ENCODE peak calls at places on chromosome 16, in five cellular contexts. D, P, K, S and U are unnamed samples.

GRCh38 chr16:70685061-70685937 is 554 bp downstream of the MTSS2 start:
- DNase-seq in P (peak), S (no peak), D (peak), K (no peak), U (no peak)

GRCh38 chr16:29745126-29745852 is 501 bp downstream of the C16orf54 start:
- DNase-seq in D (no peak), S (no peak), P (no peak), K (peak), U (no peak)

GRCh38 chr16:1308036-1308976 is 1.1 kb upstream of the UBE2I start:
- DNase-seq in K (no peak), D (peak), P (no peak), S (no peak), U (no peak)

GRCh38 chr16:55701442-55702319 is 45.9 kb downstream of the SLC6A2 start:
- DNase-seq in P (peak), D (peak), S (peak), K (peak), U (no peak)

GRCh38 chr16:21570676-21571017 is 28.7 kb upstream of the METTL9 start:
- DNase-seq in S (no peak), P (no peak), K (no peak), D (no peak), U (no peak)

GRCh38 chr16:14307623-14308356 is 236.7 kb downstream of the MRTFB start:
- DNase-seq in K (no peak), P (no peak), D (no peak), S (no peak), U (no peak)

GRCh38 chr16:19392352-19392751 is 25.3 kb upstream of the TMC5 start:
- DNase-seq in P (no peak), D (no peak), K (no peak), S (no peak), U (no peak)

GRCh38 chr16:66189951-66190350 is 176.5 kb upstream of the CDH5 start:
- DNase-seq in P (no peak), K (no peak), D (no peak), S (no peak), U (no peak)

GRCh38 chr16:17296412-17296811 is 174.3 kb downstream of the XYLT1 start:
- DNase-seq in P (no peak), S (no peak), D (no peak), K (no peak), U (no peak)

GRCh38 chr16:56269824-56270684 is 78.8 kb downstream of the GNAO1 start:
- DNase-seq in D (no peak), S (no peak), K (no peak), P (no peak), U (no peak)

GRCh38 chr16:27428035-27428785 is 26.2 kb downstream of the IL21R start:
- DNase-seq in P (no peak), K (no peak), D (no peak), S (no peak), U (no peak)

GRCh38 chr16:81447383-81448101 is 2.9 kb downstream of the CMIP start:
- DNase-seq in K (no peak), P (peak), S (no peak), D (no peak), U (no peak)

GRCh38 chr16:67865318-67865717 is 7.5 kb upstream of the EDC4 start:
- DNase-seq in K (no peak), D (peak), S (no peak), P (peak), U (no peak)

GRCh38 chr16:85419503-85420408 is 193.4 kb upstream of the GSE1 start:
- DNase-seq in K (no peak), S (no peak), D (no peak), P (no peak), U (no peak)

GRCh38 chr16:66300037-66300436 is 66.5 kb upstream of the CDH5 start:
- DNase-seq in K (no peak), P (no peak), S (no peak), D (no peak), U (no peak)

GRCh38 chr16:25110392-25110947 is 1.1 kb upstream of the LCMT1 start:
- DNase-seq in S (no peak), P (peak), D (no peak), K (no peak), U (no peak)

GRCh38 chr16:56743840-56744239 is 13.9 kb downstream of the NUP93 start:
- DNase-seq in D (no peak), K (no peak), S (no peak), P (no peak), U (no peak)

GRCh38 chr16:47162670-47163420 is 19.1 kb upstream of the NETO2 start:
- DNase-seq in K (no peak), P (no peak), S (no peak), D (no peak), U (no peak)

GRCh38 chr16:24784121-24784520 is 54.7 kb downstream of the TNRC6A start:
- DNase-seq in P (no peak), S (no peak), K (no peak), D (no peak), U (no peak)

GRCh38 chr16:67878846-67879245 is 5.8 kb upstream of the NRN1L start:
- DNase-seq in K (no peak), S (no peak), P (no peak), D (no peak), U (no peak)

GRCh38 chr16:55534773-55535172 is 25.9 kb downstream of the LPCAT2 start:
- DNase-seq in D (no peak), P (no peak), K (no peak), S (no peak), U (no peak)

GRCh38 chr16:84652565-84652964 is 4.3 kb downstream of the KLHL36 start:
- DNase-seq in P (no peak), K (no peak), D (no peak), S (peak), U (no peak)

GRCh38 chr16:71424626-71425025 is 17.2 kb downstream of the TLE7 start:
- DNase-seq in P (no peak), S (no peak), K (no peak), D (no peak), U (no peak)

GRCh38 chr16:88569614-88569984 is 604 bp upstream of the ZC3H18 start:
- DNase-seq in K (no peak), D (peak), S (no peak), P (no peak), U (no peak)

GRCh38 chr16:27327586-27327915 is 13.8 kb downstream of the IL4R start:
- DNase-seq in S (no peak), D (no peak), K (no peak), P (no peak), U (no peak)

GRCh38 chr16:23408242-23409201 is 44.5 kb downstream of the COG7 start:
- DNase-seq in K (no peak), P (no peak), S (no peak), D (no peak), U (no peak)

GRCh38 chr16:11784048-11784780 is 12.8 kb downstream of the ZC3H7A start:
- DNase-seq in K (no peak), D (no peak), P (no peak), S (no peak), U (no peak)

GRCh38 chr16:23394141-23394540 is 58.8 kb downstream of the COG7 start:
- DNase-seq in K (no peak), P (no peak), D (no peak), S (no peak), U (no peak)

GRCh38 chr16:17328971-17329370 is 141.8 kb downstream of the XYLT1 start:
- DNase-seq in D (no peak), P (no peak), S (no peak), K (no peak), U (no peak)

GRCh38 chr16:65600629-65601028 is 478.8 kb upstream of the CDH11 start:
- DNase-seq in P (no peak), K (no peak), D (no peak), S (no peak), U (no peak)

GRCh38 chr16:16028311-16028999 is 79.0 kb downstream of the ABCC1 start:
- DNase-seq in D (no peak), P (no peak), S (no peak), K (no peak), U (no peak)

GRCh38 chr16:81945665-81946064 is 65.6 kb downstream of the SDR42E1 start:
- DNase-seq in P (no peak), D (no peak), K (no peak), S (no peak), U (no peak)

GRCh38 chr16:3099732-3100499 is 822 bp upstream of the ZSCAN10 start:
- DNase-seq in D (peak), S (peak), K (peak), P (peak), U (peak)
- H3K4me3 ChIP-seq in D (no peak), S (peak), K (peak), P (no peak), U (peak)

DNA sequence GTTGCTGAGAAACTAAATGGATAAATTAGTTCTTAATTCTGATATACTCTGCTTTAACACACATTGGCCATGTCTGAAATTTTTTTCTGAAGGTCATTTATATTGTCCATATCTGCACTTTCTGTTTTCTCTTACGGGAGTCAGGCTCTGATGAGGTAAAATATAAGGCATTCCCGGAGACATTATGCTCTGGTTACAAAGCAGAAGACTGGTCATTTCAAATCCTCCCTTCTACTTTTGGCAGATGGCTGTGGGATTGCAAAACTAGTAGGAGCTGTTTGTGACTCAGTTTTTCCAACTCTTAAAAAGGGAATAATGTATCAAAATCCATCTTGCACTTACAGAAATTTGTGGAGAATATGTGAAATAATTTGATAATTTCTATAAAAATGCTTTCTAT is 92.2 kb upstream of the CPHXL start:
- DNase-seq in P (no peak), K (no peak), D (no peak), S (no peak), U (no peak)
- H3K4me3 ChIP-seq in P (no peak), K (no peak), D (no peak), S (no peak), U (no peak)

GRCh38 chr16:87045462-87046216 is 271.6 kb downstream of the C16orf95 start:
- DNase-seq in K (no peak), D (no peak), S (no peak), P (no peak), U (no peak)
- H3K4me3 ChIP-seq in K (no peak), D (no peak), S (no peak), P (no peak), U (no peak)

DNA sequence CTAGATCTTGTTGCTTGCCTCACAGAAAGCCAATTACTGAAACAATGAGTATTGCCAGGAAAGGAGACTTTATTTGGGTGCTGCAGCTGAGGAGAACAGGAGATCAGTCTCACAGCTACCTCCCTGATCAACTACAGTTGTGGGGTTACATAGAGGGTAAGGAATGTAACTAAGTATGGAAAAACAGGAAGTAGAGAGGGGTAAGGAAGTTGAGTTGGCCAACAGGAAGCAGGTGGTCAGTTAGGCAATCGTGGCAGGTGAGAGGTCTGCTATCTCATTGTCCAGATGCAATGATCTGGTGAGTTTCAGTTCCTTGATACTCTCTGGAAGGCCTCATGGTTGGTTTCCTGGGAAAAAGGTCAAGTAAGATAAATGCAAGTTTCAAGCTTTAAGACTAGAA is 333.1 kb upstream of the GOT2 start:
- DNase-seq in P (no peak), D (no peak), K (no peak), S (no peak), U (no peak)
- H3K4me3 ChIP-seq in P (no peak), D (no peak), K (no peak), S (no peak), U (no peak)

GRCh38 chr16:72921106-72921505 is 126.8 kb downstream of the ZFHX3 start:
- DNase-seq in K (no peak), D (no peak), P (no peak), S (no peak), U (no peak)

GRCh38 chr16:72922714-72923113 is 125.2 kb downstream of the ZFHX3 start:
- DNase-seq in S (no peak), P (no peak), D (no peak), K (no peak), U (no peak)

GRCh38 chr16:72924487-72924886 is 123.4 kb downstream of the ZFHX3 start:
- DNase-seq in S (no peak), K (no peak), D (no peak), P (no peak), U (no peak)

GRCh38 chr16:72923757-72924156 is 124.2 kb downstream of the ZFHX3 start:
- DNase-seq in D (no peak), K (no peak), S (no peak), P (no peak), U (no peak)

GRCh38 chr16:72921620-72922019 is 126.3 kb downstream of the ZFHX3 start:
- DNase-seq in P (no peak), S (no peak), D (no peak), K (no peak), U (no peak)
- H3K4me3 ChIP-seq in P (no peak), S (no peak), D (no peak), K (no peak), U (peak)

DNA sequence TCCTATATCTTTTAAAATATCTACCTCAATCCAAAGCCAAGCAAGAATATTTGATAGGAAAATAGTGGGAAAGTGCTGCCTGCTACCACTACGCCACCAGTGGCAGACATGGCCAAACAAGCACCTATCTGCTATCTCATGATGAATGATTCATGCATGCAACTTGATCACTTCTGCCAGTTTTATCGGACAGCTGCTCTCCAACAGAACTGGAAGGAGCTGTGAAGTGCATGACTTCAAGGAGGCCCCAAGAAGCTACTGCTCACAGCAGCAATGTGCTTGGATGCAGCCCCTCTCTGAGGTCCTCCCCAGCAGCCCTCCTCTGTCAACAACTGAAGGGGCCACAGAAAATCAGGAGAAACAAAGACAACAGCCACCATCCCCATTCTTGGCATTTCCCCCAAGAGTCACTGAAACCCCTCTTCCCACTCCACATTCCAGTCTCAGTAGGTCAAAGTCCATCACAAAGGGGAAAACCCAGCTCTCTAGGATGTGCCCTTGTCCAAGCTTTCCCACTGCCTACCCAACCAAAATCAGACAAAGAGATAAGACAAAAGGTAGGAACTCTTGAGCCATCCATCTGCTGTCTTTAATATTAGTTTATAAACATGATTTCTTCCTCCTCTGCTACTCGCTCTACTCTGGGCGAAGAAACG is 215.3 kb downstream of the C16orf78 start:
- DNase-seq in P (no peak), D (no peak), K (no peak), S (no peak), U (no peak)
- H3K4me3 ChIP-seq in P (no peak), D (no peak), K (no peak), S (no peak), U (no peak)

DNA sequence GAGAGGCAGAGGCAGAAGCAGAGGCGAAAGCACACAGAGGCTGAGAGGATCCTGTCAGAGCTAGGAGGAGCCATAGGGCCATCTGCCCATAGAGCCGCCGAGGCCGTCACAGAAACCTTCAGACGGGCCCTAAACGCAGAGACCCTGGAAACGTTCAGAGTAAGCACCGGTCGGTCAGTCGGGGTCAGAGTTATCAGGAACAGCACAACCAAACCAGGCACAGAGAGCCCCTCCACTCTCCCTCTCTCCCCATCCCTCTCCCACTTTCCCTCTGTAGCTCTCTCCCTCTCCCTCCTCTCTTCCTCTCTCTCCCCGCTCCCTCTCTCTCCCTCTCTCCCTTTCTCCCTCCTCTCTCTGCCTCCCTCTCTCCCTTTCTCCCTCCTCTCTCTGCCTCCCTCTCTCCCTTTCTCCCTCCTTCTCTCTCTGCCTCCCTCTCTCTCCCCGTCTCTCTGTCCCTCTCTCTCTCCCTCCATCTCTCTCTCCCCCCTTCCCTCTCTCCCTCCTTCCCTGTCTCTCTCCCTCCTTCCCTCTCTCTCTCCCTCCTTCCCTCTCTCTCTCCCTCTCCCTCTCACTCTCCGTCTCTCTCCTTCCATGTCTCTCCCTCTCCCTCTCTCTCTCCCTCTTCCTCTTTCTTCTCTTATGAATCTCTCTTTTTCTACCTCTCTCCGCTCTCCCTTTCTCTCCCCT is 138.9 kb downstream of the C16orf95 start:
- DNase-seq in D (no peak), S (no peak), P (no peak), K (no peak), U (no peak)
- H3K4me3 ChIP-seq in D (no peak), S (no peak), P (no peak), K (no peak), U (peak)